ENCODE peak calls at places on chromosomes 6 and 20, in four cellular contexts. One of them, this sample, is unnamed.

GRCh38 chr6:131976545-131977061 is 25.4 kb upstream of the CCN2 start:
- DNase-seq in fibroblast of pulmonary artery: peak; percentile 90
- DNase-seq in GM12864: no peak
- DNase-seq in A549: no peak
- DNase-seq in this sample: no peak

GRCh38 chr20:57761413-57761734 is 51.6 kb upstream of the PMEPA1 start:
- DNase-seq in fibroblast of pulmonary artery: no peak
- DNase-seq in GM12864: no peak
- DNase-seq in A549: no peak
- DNase-seq in this sample: no peak

GRCh38 chr20:53412600-53413187 is 180.9 kb downstream of the ZNF217 start:
- DNase-seq in fibroblast of pulmonary artery: no peak
- DNase-seq in GM12864: no peak
- DNase-seq in A549: no peak
- DNase-seq in this sample: no peak

GRCh38 chr6:82057846-82058554 is 189.5 kb downstream of the IBTK start:
- DNase-seq in fibroblast of pulmonary artery: peak; percentile 79
- DNase-seq in GM12864: no peak
- DNase-seq in A549: no peak
- DNase-seq in this sample: no peak

GRCh38 chr6:132130530-132131298 is 179.5 kb upstream of the CCN2 start:
- DNase-seq in fibroblast of pulmonary artery: peak; percentile 86
- DNase-seq in GM12864: no peak
- DNase-seq in A549: no peak
- DNase-seq in this sample: no peak

GRCh38 chr6:68697394-68697793 is 62.3 kb downstream of the ADGRB3 start:
- DNase-seq in fibroblast of pulmonary artery: no peak
- DNase-seq in GM12864: no peak
- DNase-seq in A549: no peak
- DNase-seq in this sample: no peak

GRCh38 chr6:52603000-52603795 is 26.3 kb upstream of the TRAM2 start:
- DNase-seq in fibroblast of pulmonary artery: peak; percentile 69
- DNase-seq in GM12864: no peak
- DNase-seq in A549: no peak
- DNase-seq in this sample: no peak

GRCh38 chr20:4925842-4926530 is 75.3 kb downstream of the SLC23A2 start:
- DNase-seq in fibroblast of pulmonary artery: peak; percentile 83
- DNase-seq in GM12864: no peak
- DNase-seq in A549: peak; percentile 49
- DNase-seq in this sample: no peak

GRCh38 chr6:159760602-159761057 is 1.2 kb upstream of the ACAT2 start:
- DNase-seq in fibroblast of pulmonary artery: peak; percentile 80
- DNase-seq in GM12864: no peak
- DNase-seq in A549: peak; percentile 16
- DNase-seq in this sample: no peak

GRCh38 chr20:19114410-19114809 is 98.0 kb upstream of the SLC24A3 start:
- DNase-seq in fibroblast of pulmonary artery: no peak
- DNase-seq in GM12864: peak; percentile 15
- DNase-seq in A549: no peak
- DNase-seq in this sample: peak; percentile 9

GRCh38 chr6:66361886-66362285 is 654.9 kb upstream of the EYS start:
- DNase-seq in fibroblast of pulmonary artery: no peak
- DNase-seq in GM12864: no peak
- DNase-seq in A549: no peak
- DNase-seq in this sample: no peak

GRCh38 chr6:2524090-2524489 is 226.6 kb downstream of the MYLK4 start:
- DNase-seq in fibroblast of pulmonary artery: no peak
- DNase-seq in GM12864: no peak
- DNase-seq in A549: peak; percentile 31
- DNase-seq in this sample: no peak

GRCh38 chr6:83884523-83884922 is 25.0 kb downstream of the CYB5R4 start:
- DNase-seq in fibroblast of pulmonary artery: peak; percentile 70
- DNase-seq in GM12864: no peak
- DNase-seq in A549: peak; percentile 41
- DNase-seq in this sample: peak; percentile 34

GRCh38 chr6:30847421-30847970 is 36.8 kb upstream of the DDR1 start:
- DNase-seq in fibroblast of pulmonary artery: no peak
- DNase-seq in GM12864: no peak
- DNase-seq in A549: no peak
- DNase-seq in this sample: no peak

GRCh38 chr6:33824461-33825154 is 20.8 kb upstream of the MLN start:
- DNase-seq in fibroblast of pulmonary artery: peak; percentile 72
- DNase-seq in GM12864: no peak
- DNase-seq in A549: peak; percentile 44
- DNase-seq in this sample: no peak

GRCh38 chr6:157625764-157626163 is 197.3 kb upstream of the SNX9 start:
- DNase-seq in fibroblast of pulmonary artery: no peak
- DNase-seq in GM12864: no peak
- DNase-seq in A549: no peak
- DNase-seq in this sample: no peak

GRCh38 chr20:63062188-63063140 is 55.7 kb upstream of the BHLHE23 start:
- DNase-seq in fibroblast of pulmonary artery: no peak
- DNase-seq in GM12864: no peak
- DNase-seq in A549: no peak
- DNase-seq in this sample: no peak

GRCh38 chr20:2872304-2873009 is 824 bp upstream of the PTPRA start:
- DNase-seq in fibroblast of pulmonary artery: peak; percentile 50
- DNase-seq in GM12864: no peak
- DNase-seq in A549: peak; percentile 71
- DNase-seq in this sample: peak; percentile 83

GRCh38 chr6:6907286-6907685 is 200.5 kb upstream of the RREB1 start:
- DNase-seq in fibroblast of pulmonary artery: no peak
- DNase-seq in GM12864: no peak
- DNase-seq in A549: no peak
- DNase-seq in this sample: no peak

GRCh38 chr6:88268508-88268907 is 102.4 kb upstream of the CNR1 start:
- DNase-seq in fibroblast of pulmonary artery: no peak
- DNase-seq in GM12864: no peak
- DNase-seq in A549: no peak
- DNase-seq in this sample: no peak

GRCh38 chr6:139984317-139984716 is 609.9 kb upstream of the CITED2 start:
- DNase-seq in fibroblast of pulmonary artery: no peak
- DNase-seq in GM12864: no peak
- DNase-seq in A549: no peak
- DNase-seq in this sample: no peak

GRCh38 chr6:57267586-57268293 is 45.6 kb upstream of the RAB23 start:
- DNase-seq in fibroblast of pulmonary artery: peak; percentile 99
- DNase-seq in GM12864: peak; percentile 5
- DNase-seq in A549: peak; percentile 83
- DNase-seq in this sample: peak; percentile 7

GRCh38 chr6:31954511-31954910 is 4.3 kb downstream of the NELFE start:
- DNase-seq in fibroblast of pulmonary artery: no peak
- DNase-seq in GM12864: no peak
- DNase-seq in A549: no peak
- DNase-seq in this sample: no peak

GRCh38 chr20:47328841-47329448 is 27.6 kb downstream of the ZMYND8 start:
- DNase-seq in fibroblast of pulmonary artery: no peak
- DNase-seq in GM12864: no peak
- DNase-seq in A549: no peak
- DNase-seq in this sample: no peak

GRCh38 chr6:11378639-11379038 is 146.2 kb upstream of the NEDD9 start:
- DNase-seq in fibroblast of pulmonary artery: no peak
- DNase-seq in GM12864: no peak
- DNase-seq in A549: no peak
- DNase-seq in this sample: no peak

GRCh38 chr6:20403766-20404640 is 2.3 kb downstream of the E2F3 start:
- DNase-seq in fibroblast of pulmonary artery: peak; percentile 67
- DNase-seq in GM12864: no peak
- DNase-seq in A549: peak; percentile 63
- DNase-seq in this sample: no peak

GRCh38 chr6:29702519-29703103 is 20.6 kb upstream of the HLA-F start:
- DNase-seq in fibroblast of pulmonary artery: peak; percentile 23
- DNase-seq in GM12864: no peak
- DNase-seq in A549: peak; percentile 41
- DNase-seq in this sample: peak; percentile 62

GRCh38 chr20:32685541-32686529 is 12.1 kb upstream of the C20orf203 start:
- DNase-seq in fibroblast of pulmonary artery: peak; percentile 68
- DNase-seq in GM12864: no peak
- DNase-seq in A549: no peak
- DNase-seq in this sample: no peak

GRCh38 chr6:43878823-43879495 is 108.9 kb downstream of the VEGFA start:
- DNase-seq in fibroblast of pulmonary artery: no peak
- DNase-seq in GM12864: no peak
- DNase-seq in A549: no peak
- DNase-seq in this sample: no peak

GRCh38 chr6:149586149-149586548 is 20.0 kb downstream of the GINM1 start:
- DNase-seq in fibroblast of pulmonary artery: no peak
- DNase-seq in GM12864: no peak
- DNase-seq in A549: peak; percentile 6
- DNase-seq in this sample: no peak

GRCh38 chr6:780669-781068 is 87.7 kb upstream of the EXOC2 start:
- DNase-seq in fibroblast of pulmonary artery: no peak
- DNase-seq in GM12864: no peak
- DNase-seq in A549: no peak
- DNase-seq in this sample: no peak

GRCh38 chr6:136886110-136886509 is 36.0 kb upstream of the SLC35D3 start:
- DNase-seq in fibroblast of pulmonary artery: peak; percentile 21
- DNase-seq in GM12864: no peak
- DNase-seq in A549: no peak
- DNase-seq in this sample: no peak

GRCh38 chr6:87755697-87756671 is 54.0 kb upstream of the AKIRIN2 start:
- DNase-seq in fibroblast of pulmonary artery: peak; percentile 25
- DNase-seq in GM12864: no peak
- DNase-seq in A549: no peak
- DNase-seq in this sample: peak; percentile 32

GRCh38 chr6:81169166-81169565 is 583.3 kb downstream of the TENT5A start:
- DNase-seq in fibroblast of pulmonary artery: peak; percentile 53
- DNase-seq in GM12864: no peak
- DNase-seq in A549: no peak
- DNase-seq in this sample: no peak

GRCh38 chr6:166621114-166621540 is 5.9 kb downstream of the RPS6KA2 start:
- DNase-seq in fibroblast of pulmonary artery: no peak
- DNase-seq in GM12864: no peak
- DNase-seq in A549: no peak
- DNase-seq in this sample: no peak
- H3K4me3 ChIP-seq in fibroblast of pulmonary artery: peak overlapping the region; percentile 11
- H3K4me3 ChIP-seq in GM12864: no peak overlapping the region
- H3K4me3 ChIP-seq in A549: no peak overlapping the region
- H3K4me3 ChIP-seq in this sample: no peak overlapping the region

GRCh38 chr6:74280130-74280692 is 584.2 kb downstream of the CD109 start:
- DNase-seq in fibroblast of pulmonary artery: no peak
- DNase-seq in GM12864: no peak
- DNase-seq in A549: peak; percentile 4
- DNase-seq in this sample: no peak
- TF ChIP-seq CTCF in fibroblast of pulmonary artery: peak; percentile 29
- TF ChIP-seq CTCF in GM12864: no peak
- TF ChIP-seq CTCF in A549: peak; percentile 10
- TF ChIP-seq CTCF in this sample: no peak

GRCh38 chr6:26240157-26240980 is 124.6 kb upstream of the BTN3A2 start:
- DNase-seq in fibroblast of pulmonary artery: peak; percentile 96
- DNase-seq in GM12864: peak; percentile 93
- DNase-seq in A549: no peak
- DNase-seq in this sample: peak; percentile 91

GRCh38 chr6:26243742-26244141 is 121.3 kb upstream of the BTN3A2 start:
- DNase-seq in fibroblast of pulmonary artery: no peak
- DNase-seq in GM12864: no peak
- DNase-seq in A549: no peak
- DNase-seq in this sample: no peak

GRCh38 chr6:26243132-26243531 is 121.9 kb upstream of the BTN3A2 start:
- DNase-seq in fibroblast of pulmonary artery: no peak
- DNase-seq in GM12864: no peak
- DNase-seq in A549: no peak
- DNase-seq in this sample: no peak

GRCh38 chr6:26246057-26246456 is 118.9 kb upstream of the BTN3A2 start:
- DNase-seq in fibroblast of pulmonary artery: no peak
- DNase-seq in GM12864: no peak
- DNase-seq in A549: no peak
- DNase-seq in this sample: no peak

DNA sequence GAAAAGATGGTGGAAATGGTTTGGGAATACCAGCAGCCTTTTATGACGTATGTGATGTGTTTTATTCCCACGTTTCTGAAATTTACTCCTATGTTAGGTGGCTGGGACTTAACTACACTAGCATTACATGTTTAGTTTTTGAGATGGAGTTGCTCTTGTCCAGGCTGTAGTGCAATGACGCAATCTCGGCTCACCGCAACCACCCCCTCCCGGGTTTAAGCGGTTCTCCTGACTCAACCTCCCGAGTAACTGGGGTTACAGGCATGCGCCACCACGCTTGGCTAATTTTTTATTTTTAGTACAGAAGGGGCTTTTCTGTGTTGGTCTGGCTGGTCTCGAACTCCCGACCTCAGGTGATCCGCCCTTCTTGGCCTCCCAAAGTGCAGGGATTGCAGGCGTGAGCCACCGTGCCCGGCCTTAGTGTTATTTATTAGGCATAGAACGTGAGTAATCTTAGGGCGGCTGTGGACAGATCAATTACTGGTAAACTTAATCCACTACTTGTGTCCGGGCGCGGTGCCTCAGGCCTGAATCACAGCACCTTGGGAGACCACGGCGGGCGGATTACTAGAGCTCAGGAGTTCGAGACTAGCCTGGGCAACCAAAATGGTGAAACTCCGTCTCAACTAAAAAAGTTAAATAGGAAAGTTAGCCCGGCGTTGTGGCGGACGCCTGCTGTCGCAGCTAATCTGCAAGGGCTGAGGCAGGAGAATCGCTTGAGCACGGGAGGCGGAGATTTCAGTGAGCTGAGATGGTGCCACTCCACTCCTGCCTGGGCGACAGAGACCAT is 123.8 kb upstream of the BTN3A2 start:
- DNase-seq in fibroblast of pulmonary artery: peak; percentile 78
- DNase-seq in GM12864: peak; percentile 61
- DNase-seq in A549: no peak
- DNase-seq in this sample: peak; percentile 69
- H3K4me3 ChIP-seq in fibroblast of pulmonary artery: peak overlapping the region; percentile 59
- H3K4me3 ChIP-seq in GM12864: peak overlapping the region; percentile 41
- H3K4me3 ChIP-seq in A549: no peak overlapping the region
- H3K4me3 ChIP-seq in this sample: peak overlapping the region; percentile 59

GRCh38 chr20:10490706-10491105 is 55.6 kb downstream of the SLX4IP start:
- DNase-seq in fibroblast of pulmonary artery: no peak
- DNase-seq in GM12864: no peak
- DNase-seq in A549: no peak
- DNase-seq in this sample: no peak

GRCh38 chr20:10495173-10495572 is 60.1 kb downstream of the SLX4IP start:
- DNase-seq in fibroblast of pulmonary artery: no peak
- DNase-seq in GM12864: no peak
- DNase-seq in A549: no peak
- DNase-seq in this sample: no peak

GRCh38 chr20:10492065-10492464 is 57.0 kb downstream of the SLX4IP start:
- DNase-seq in fibroblast of pulmonary artery: peak; percentile 68
- DNase-seq in GM12864: no peak
- DNase-seq in A549: no peak
- DNase-seq in this sample: no peak

GRCh38 chr20:10489853-10490627 is 54.9 kb downstream of the SLX4IP start:
- DNase-seq in fibroblast of pulmonary artery: no peak
- DNase-seq in GM12864: no peak
- DNase-seq in A549: no peak
- DNase-seq in this sample: no peak

DNA sequence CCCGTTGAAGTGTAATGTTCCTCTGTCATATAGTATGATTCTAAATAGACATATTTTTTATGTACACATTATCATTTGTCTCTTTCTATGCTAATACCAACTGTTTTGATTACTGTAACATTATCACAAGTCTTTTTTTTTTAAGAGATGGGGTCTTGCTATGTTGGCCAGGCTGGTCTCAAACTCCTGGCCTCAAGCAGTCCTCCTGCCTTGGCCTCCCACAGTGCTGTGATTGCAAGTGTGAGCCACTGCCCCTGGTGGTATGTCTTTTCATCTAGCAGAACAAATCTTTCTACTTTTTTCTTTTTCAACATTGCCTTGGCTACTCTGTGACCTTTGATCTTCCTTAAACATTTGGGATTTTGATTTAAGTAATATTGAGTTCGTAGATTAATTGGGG is 57.7 kb downstream of the SLX4IP start:
- DNase-seq in fibroblast of pulmonary artery: no peak
- DNase-seq in GM12864: no peak
- DNase-seq in A549: peak; percentile 39
- DNase-seq in this sample: no peak
- TF ChIP-seq CTCF in fibroblast of pulmonary artery: no peak
- TF ChIP-seq CTCF in GM12864: no peak
- TF ChIP-seq CTCF in A549: no peak
- TF ChIP-seq CTCF in this sample: no peak

This sample was measured in GM06990.